ENCODE peak calls at places on chromosome 1, in seven cellular contexts. O, F, Y, J, V, L and G are unnamed samples.

GRCh38 chr1:156481527-156481926 is 19.0 kb downstream of the MEF2D start:
- DNase-seq in O (no peak), F (no peak), Y (no peak), J (no peak), V (no peak), L (no peak), G (no peak)

GRCh38 chr1:231534703-231535159 is 6.3 kb downstream of the TSNAX start:
- DNase-seq in O (no peak), F (no peak), Y (no peak), J (no peak), V (no peak), L (no peak), G (no peak)

GRCh38 chr1:2530501-2531361 is 668 bp upstream of the HES5 start:
- DNase-seq in O (no peak), F (peak), Y (no peak), J (peak), V (no peak), L (no peak), G (no peak)

GRCh38 chr1:93699676-93700168 is 18.1 kb upstream of the BCAR3 start:
- DNase-seq in O (no peak), F (no peak), Y (no peak), J (no peak), V (no peak), L (no peak), G (no peak)

GRCh38 chr1:233614743-233615521 is 1.0 kb downstream of the KCNK1 start:
- DNase-seq in O (no peak), F (peak), Y (no peak), J (peak), V (no peak), L (no peak), G (no peak)

GRCh38 chr1:5728956-5729355 is 263.3 kb downstream of the NPHP4 start:
- DNase-seq in O (no peak), F (no peak), Y (no peak), J (no peak), V (no peak), L (no peak), G (no peak)

GRCh38 chr1:207459008-207459407 is 4.9 kb downstream of the CR2 start:
- DNase-seq in O (no peak), F (no peak), Y (no peak), J (no peak), V (no peak), L (no peak), G (no peak)

GRCh38 chr1:230983811-230984210 is 4.9 kb downstream of the ARV1 start:
- DNase-seq in O (no peak), F (no peak), Y (no peak), J (no peak), V (no peak), L (no peak), G (no peak)

GRCh38 chr1:218347316-218347712 is 2.2 kb downstream of the TGFB2 start:
- DNase-seq in O (peak), F (no peak), Y (no peak), J (no peak), V (no peak), L (peak), G (no peak)

GRCh38 chr1:10107985-10108663 is 75.4 kb downstream of the UBE4B start:
- DNase-seq in O (peak), F (no peak), Y (no peak), J (no peak), V (no peak), L (no peak), G (no peak)
- H3K27ac ChIP-seq in O (no peak), F (no peak), Y (no peak), J (peak), V (no peak), L (peak), G (peak)

GRCh38 chr1:9425859-9426258 is 113.4 kb upstream of the SLC25A33 start:
- DNase-seq in O (no peak), F (no peak), Y (no peak), J (no peak), V (no peak), L (no peak), G (no peak)

GRCh38 chr1:9427388-9427787 is 111.9 kb upstream of the SLC25A33 start:
- DNase-seq in O (no peak), F (no peak), Y (no peak), J (no peak), V (no peak), L (no peak), G (no peak)

GRCh38 chr1:9428601-9429368 is 110.5 kb upstream of the SLC25A33 start:
- DNase-seq in O (peak), F (peak), Y (peak), J (peak), V (peak), L (peak), G (peak)

GRCh38 chr1:9426291-9426711 is 113.0 kb upstream of the SLC25A33 start:
- DNase-seq in O (no peak), F (peak), Y (no peak), J (peak), V (no peak), L (no peak), G (no peak)

GRCh38 chr1:9429369-9429766 is 109.9 kb upstream of the SLC25A33 start:
- DNase-seq in O (no peak), F (no peak), Y (no peak), J (no peak), V (no peak), L (peak), G (no peak)
- TF ChIP-seq POLR2A in O (no peak), F (no peak), Y (no peak), J (no peak), V (no peak), L (no peak), G (no peak)

GRCh38 chr1:36080236-36080635 is 3.7 kb upstream of the TEKT2 start:
- DNase-seq in O (peak), F (no peak), Y (no peak), J (no peak), V (no peak), L (no peak), G (no peak)
- H3K27ac ChIP-seq in O (no peak), F (no peak), Y (no peak), J (no peak), V (no peak), L (no peak), G (no peak)

GRCh38 chr1:151815716-151816327 is 10.6 kb upstream of the LINGO4 start:
- DNase-seq in O (no peak), F (no peak), Y (no peak), J (peak), V (no peak), L (no peak), G (no peak)

GRCh38 chr1:151814971-151815545 is 9.8 kb upstream of the LINGO4 start:
- DNase-seq in O (no peak), F (no peak), Y (no peak), J (no peak), V (no peak), L (no peak), G (no peak)

GRCh38 chr1:151819227-151819835 is 12.3 kb downstream of the RORC start:
- DNase-seq in O (no peak), F (no peak), Y (no peak), J (no peak), V (no peak), L (no peak), G (no peak)

GRCh38 chr1:151816548-151816947 is 11.3 kb upstream of the LINGO4 start:
- DNase-seq in O (no peak), F (no peak), Y (no peak), J (no peak), V (no peak), L (no peak), G (no peak)

GRCh38 chr1:151816964-151817730 is 11.9 kb upstream of the LINGO4 start:
- DNase-seq in O (no peak), F (no peak), Y (no peak), J (no peak), V (no peak), L (no peak), G (no peak)
- TF ChIP-seq POLR2A in O (no peak), F (no peak), Y (no peak), J (no peak), V (no peak), L (no peak), G (no peak)

DNA sequence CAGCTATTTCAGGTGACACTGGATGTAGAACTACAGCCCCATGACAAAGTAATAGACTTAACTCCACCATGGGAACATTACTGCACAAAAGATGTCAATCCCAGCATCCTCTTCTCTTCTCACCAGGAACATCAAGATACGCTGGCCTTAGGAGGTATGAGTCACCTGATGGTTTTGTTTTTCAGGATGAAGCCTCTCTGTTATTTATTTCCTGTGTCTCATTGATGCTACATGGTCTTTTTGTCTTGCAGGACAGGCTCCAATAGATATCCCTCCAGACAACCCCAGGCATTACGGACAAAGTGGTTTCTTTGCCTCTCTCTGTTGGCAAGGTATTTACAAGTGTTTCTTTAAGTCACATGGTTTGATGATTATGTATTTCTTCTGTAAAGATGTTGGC is 31.2 kb upstream of the LEPR start:
- DNase-seq in O (no peak), F (no peak), Y (no peak), J (no peak), V (no peak), L (no peak), G (no peak)
- H3K27ac ChIP-seq in O (no peak), F (no peak), Y (no peak), J (no peak), V (no peak), L (no peak), G (no peak)

DNA sequence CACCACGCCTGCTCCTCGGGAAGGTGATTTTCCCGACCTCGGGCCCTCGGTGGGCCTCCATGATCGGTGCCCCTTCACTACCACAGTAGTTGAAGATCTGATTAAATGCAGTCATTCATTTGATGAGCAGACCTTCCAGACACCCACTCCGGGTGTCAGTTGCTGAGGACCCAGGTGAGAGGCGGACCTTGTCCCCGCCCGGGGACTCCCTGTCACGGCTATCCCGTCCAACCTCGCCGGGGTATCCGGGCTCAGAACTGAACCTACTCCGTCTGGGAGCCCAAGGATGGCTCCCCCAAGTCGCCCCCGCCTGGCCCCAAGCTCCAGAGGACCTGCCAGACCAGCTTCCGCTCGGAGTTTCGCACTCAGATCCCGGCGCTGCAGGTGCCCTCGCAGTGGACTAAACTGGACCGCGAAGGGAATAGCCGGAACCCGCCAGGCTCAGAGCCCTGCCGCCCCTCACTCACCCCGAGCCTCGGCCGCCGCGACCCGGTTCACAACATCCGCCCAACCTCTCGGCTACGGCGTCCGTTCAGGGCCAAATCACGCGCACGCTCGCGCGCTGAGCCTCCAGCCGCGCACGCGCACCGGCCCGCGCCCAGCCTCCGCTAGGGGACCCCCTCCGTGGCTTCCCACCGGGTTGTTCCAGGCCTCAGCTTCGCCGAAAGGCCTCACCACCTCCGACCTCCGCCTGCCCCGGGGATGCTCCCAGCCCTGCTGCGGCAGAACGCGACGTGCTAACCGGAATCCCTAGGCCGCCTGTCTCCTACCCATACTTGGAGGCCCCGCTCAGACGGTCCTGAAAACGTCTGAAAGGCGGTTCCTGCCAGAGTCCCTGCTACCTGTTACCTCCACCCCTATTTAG is 22.3 kb downstream of the RNU1-3 start:
- DNase-seq in O (peak), F (peak), Y (peak), J (peak), V (peak), L (peak), G (peak)
- TF ChIP-seq POLR2A in O (peak), F (peak), Y (no peak), J (peak), V (peak), L (peak), G (no peak)

DNA sequence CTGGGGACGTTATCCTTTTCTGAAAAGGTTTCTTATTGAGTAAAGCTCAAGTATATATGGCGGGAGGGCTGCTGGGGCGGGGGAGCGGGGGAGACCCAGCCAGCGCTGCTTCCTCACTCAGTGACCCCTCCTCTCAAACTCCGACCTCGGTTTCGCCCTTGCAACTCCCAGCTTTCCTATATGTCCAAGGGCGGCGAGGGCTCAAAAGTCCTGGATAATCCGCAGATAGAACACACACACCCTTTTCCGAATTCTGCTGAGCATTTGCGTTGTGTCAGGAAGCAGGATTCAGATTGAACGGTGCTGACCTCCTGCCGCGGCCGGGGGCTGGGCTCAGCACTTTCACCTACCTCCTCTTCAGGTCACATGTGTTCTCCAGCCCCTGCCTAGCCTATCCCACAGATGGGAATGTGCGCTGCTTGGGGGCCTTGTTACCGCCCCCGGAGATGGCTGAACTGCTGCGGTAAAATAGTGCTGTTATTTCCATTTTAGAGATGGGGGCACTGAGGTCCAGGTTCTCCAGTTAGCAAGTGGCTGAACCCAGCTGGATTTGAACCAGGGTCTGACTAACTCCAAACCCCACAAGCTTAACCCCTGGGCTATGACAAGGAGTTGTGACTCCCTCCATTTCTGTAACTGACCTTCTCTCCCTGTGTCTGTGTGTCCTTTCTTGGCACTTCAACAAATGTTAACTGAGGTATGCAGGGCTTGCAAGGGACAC is 795 bp upstream of the AHDC1 start:
- DNase-seq in O (no peak), F (no peak), Y (no peak), J (no peak), V (no peak), L (no peak), G (no peak)
- H3K27ac ChIP-seq in O (no peak), F (no peak), Y (peak), J (peak), V (no peak), L (peak), G (no peak)